ENCODE peak calls at places on chromosomes 16 and 17, in five cellular contexts. B, A, O, G and W are unnamed samples.

GRCh38 chr17:7022791-7023571 is at the start of gene BCL6B:
- DNase-seq in B (peak; percentile 27), A (peak; percentile 75), O (no peak), G (no peak), W (no peak)

GRCh38 chr16:87202346-87202745 is 114.8 kb downstream of the C16orf95 start:
- DNase-seq in B (no peak), A (no peak), O (no peak), G (peak; percentile 30), W (no peak)

GRCh38 chr16:30445149-30445407 is 596 bp downstream of the SEPHS2 start:
- DNase-seq in B (no peak), A (no peak), O (no peak), G (no peak), W (no peak)

GRCh38 chr16:14286381-14287230 is 215.5 kb downstream of the MRTFB start:
- DNase-seq in B (no peak), A (no peak), O (no peak), G (no peak), W (no peak)

GRCh38 chr17:56694825-56695224 is 101.3 kb downstream of the NOG start:
- DNase-seq in B (no peak), A (no peak), O (no peak), G (peak; percentile 86), W (no peak)

GRCh38 chr16:85796599-85796998 is 2.7 kb downstream of the EMC8 start:
- DNase-seq in B (no peak), A (no peak), O (no peak), G (no peak), W (no peak)

GRCh38 chr16:49866533-49867155 is 10.7 kb upstream of the ZNF423 start:
- DNase-seq in B (no peak), A (no peak), O (no peak), G (no peak), W (no peak)

GRCh38 chr17:17511971-17512858 is 16.0 kb upstream of the RASD1 start:
- DNase-seq in B (no peak), A (no peak), O (peak; percentile 25), G (peak; percentile 93), W (no peak)

GRCh38 chr17:59418732-59419166 is 87.3 kb downstream of the YPEL2 start:
- DNase-seq in B (peak; percentile 37), A (no peak), O (no peak), G (no peak), W (no peak)

GRCh38 chr16:87607223-87607622 is 4.9 kb downstream of the JPH3 start:
- DNase-seq in B (no peak), A (no peak), O (no peak), G (no peak), W (no peak)

GRCh38 chr17:2140683-2141082 is 85.8 kb downstream of the HIC1 start:
- DNase-seq in B (no peak), A (no peak), O (no peak), G (no peak), W (no peak)

GRCh38 chr17:28675980-28676379 is 14.0 kb downstream of the SUPT6H start:
- DNase-seq in B (no peak), A (no peak), O (no peak), G (no peak), W (no peak)

GRCh38 chr16:56321159-56321558 is 104.2 kb downstream of the AMFR start:
- DNase-seq in B (no peak), A (no peak), O (no peak), G (no peak), W (no peak)

GRCh38 chr17:36931697-36932382 is 5.4 kb upstream of the LHX1 start:
- DNase-seq in B (no peak), A (no peak), O (no peak), G (no peak), W (no peak)

GRCh38 chr17:17837966-17838962 is 1.5 kb upstream of the SREBF1 start:
- DNase-seq in B (no peak), A (peak; percentile 84), O (no peak), G (peak; percentile 24), W (no peak)

GRCh38 chr16:4976079-4976478 is 17.9 kb downstream of the SEC14L5 start:
- DNase-seq in B (no peak), A (no peak), O (no peak), G (no peak), W (no peak)

GRCh38 chr16:8868272-8869211 is at the start of gene CARHSP1:
- DNase-seq in B (peak; percentile 84), A (peak; percentile 89), O (peak; percentile 89), G (peak; percentile 79), W (peak; percentile 57)

GRCh38 chr17:45320931-45321461 is 4.2 kb upstream of the MAP3K14 start:
- DNase-seq in B (no peak), A (no peak), O (no peak), G (peak; percentile 97), W (no peak)

GRCh38 chr17:2064980-2065785 is 10.3 kb downstream of the HIC1 start:
- DNase-seq in B (no peak), A (no peak), O (no peak), G (peak; percentile 68), W (no peak)

GRCh38 chr16:9033125-9033830 is 58.2 kb upstream of the HAPSTR1 start:
- DNase-seq in B (no peak), A (no peak), O (peak; percentile 52), G (peak; percentile 71), W (no peak)

GRCh38 chr16:24635900-24636610 is 93.4 kb upstream of the TNRC6A start:
- DNase-seq in B (peak; percentile 78), A (peak; percentile 63), O (peak; percentile 82), G (peak; percentile 91), W (no peak)

GRCh38 chr17:73770115-73770848 is 126.0 kb upstream of the SDK2 start:
- DNase-seq in B (peak; percentile 87), A (peak; percentile 89), O (peak; percentile 92), G (peak; percentile 50), W (no peak)

GRCh38 chr17:71434716-71435115 is 686.1 kb upstream of the SOX9 start:
- DNase-seq in B (no peak), A (no peak), O (no peak), G (no peak), W (no peak)
- TF ChIP-seq CTCF in B (no peak), A (no peak), O (no peak), G (no peak), W (no peak)

DNA sequence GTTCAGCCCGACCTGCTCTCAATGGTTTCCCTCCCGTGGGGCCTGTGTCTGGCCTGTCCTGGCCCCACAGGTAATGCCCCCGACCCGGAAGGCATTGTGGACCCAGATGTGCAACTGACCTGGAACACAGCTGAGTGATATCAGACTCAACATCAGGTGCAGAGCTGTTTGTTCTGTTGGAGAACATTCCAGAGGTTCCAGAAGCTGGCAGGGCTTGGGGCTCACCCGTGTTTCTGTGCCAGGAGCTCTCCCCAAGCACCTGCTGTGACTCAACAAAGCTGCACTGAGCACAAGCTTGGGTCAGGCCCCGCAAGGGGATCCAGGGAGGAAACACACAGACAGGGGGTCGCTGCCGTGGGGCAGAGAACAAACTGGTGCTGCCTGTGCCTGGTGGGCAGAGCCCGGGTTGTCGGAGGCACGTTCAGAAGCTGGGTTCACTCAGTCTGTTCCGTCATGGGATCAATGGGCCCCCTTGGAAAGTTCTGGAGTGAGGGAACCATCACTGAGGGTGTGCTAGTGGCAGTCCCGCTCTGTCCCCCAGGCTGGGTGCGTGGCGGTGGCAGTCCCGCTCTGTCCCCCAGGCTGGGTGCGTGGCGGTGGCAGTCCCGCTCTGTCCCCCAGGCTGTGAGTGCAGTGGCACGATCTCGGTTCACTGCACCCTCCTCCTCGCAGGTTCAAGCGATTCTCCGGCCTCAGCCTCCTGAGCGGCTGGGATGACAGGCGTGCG is 22.1 kb downstream of the HS3ST6 start:
- DNase-seq in B (no peak), A (no peak), O (no peak), G (no peak), W (no peak)
- TF ChIP-seq POLR2A in B (no peak), A (no peak), O (no peak), G (no peak), W (no peak)

GRCh38 chr17:75459246-75459589 is 2.8 kb downstream of the TMEM94 start:
- DNase-seq in B (no peak), A (no peak), O (no peak), G (no peak), W (no peak)
- H3K27ac ChIP-seq in B (no peak overlapping the region), A (peak overlapping the region; percentile 82), O (no peak overlapping the region), G (no peak overlapping the region), W (peak overlapping the region; percentile 62)

GRCh38 chr17:35536664-35537160 is 766 bp downstream of the SLFN12L start:
- DNase-seq in B (no peak), A (no peak), O (no peak), G (no peak), W (no peak)

GRCh38 chr17:35537569-35538209 is at the start of gene SLFN12L:
- DNase-seq in B (no peak), A (peak; percentile 11), O (no peak), G (no peak), W (no peak)

GRCh38 chr17:35540589-35541404 is 3.3 kb upstream of the SLFN12L start:
- DNase-seq in B (no peak), A (peak; percentile 40), O (no peak), G (peak; percentile 51), W (peak; percentile 16)

GRCh38 chr17:35541434-35541833 is 4.0 kb upstream of the SLFN12L start:
- DNase-seq in B (no peak), A (no peak), O (no peak), G (no peak), W (no peak)

GRCh38 chr17:35539659-35540026 is 2.2 kb upstream of the SLFN12L start:
- DNase-seq in B (no peak), A (no peak), O (no peak), G (no peak), W (no peak)
- TF ChIP-seq CTCF in B (no peak), A (no peak), O (no peak), G (no peak), W (no peak)

GRCh38 chr16:67480833-67481560 is at the start of gene ATP6V0D1:
- DNase-seq in B (peak; percentile 100), A (peak; percentile 98), O (peak; percentile 99), G (peak; percentile 97), W (peak; percentile 84)
- TF ChIP-seq POLR2A in B (peak; percentile 78), A (peak; percentile 84), O (peak; percentile 88), G (peak; percentile 93), W (no peak)